ENCODE peak calls at places on chromosomes 6 and 20, in seven cellular contexts. One of them, this sample, is unnamed.

GRCh38 chr20:24951536-24952047 is 2.5 kb downstream of the CST7 start:
- DNase-seq in AG09309: no peak
- DNase-seq in heart left ventricle: no peak
- DNase-seq in coronary artery: peak; percentile 63
- DNase-seq in ascending aorta: peak; percentile 51
- DNase-seq in choroid plexus epithelial cell: no peak
- DNase-seq in cardiac fibroblast: no peak
- DNase-seq in this sample: no peak

GRCh38 chr6:144314003-144314485 is 28.9 kb downstream of the UTRN start:
- DNase-seq in AG09309: no peak
- DNase-seq in heart left ventricle: peak; percentile 75
- DNase-seq in coronary artery: peak; percentile 85
- DNase-seq in ascending aorta: peak; percentile 73
- DNase-seq in choroid plexus epithelial cell: peak; percentile 92
- DNase-seq in cardiac fibroblast: peak; percentile 88
- DNase-seq in this sample: peak; percentile 84

GRCh38 chr6:53794073-53794719 is 609 bp upstream of the LRRC1 start:
- DNase-seq in AG09309: peak; percentile 76
- DNase-seq in heart left ventricle: peak; percentile 60
- DNase-seq in coronary artery: peak; percentile 86
- DNase-seq in ascending aorta: peak; percentile 86
- DNase-seq in choroid plexus epithelial cell: peak; percentile 92
- DNase-seq in cardiac fibroblast: peak; percentile 74
- DNase-seq in this sample: peak; percentile 77

GRCh38 chr6:11110921-11111768 is at the start of gene ERVFRD-1:
- DNase-seq in AG09309: no peak
- DNase-seq in heart left ventricle: no peak
- DNase-seq in coronary artery: no peak
- DNase-seq in ascending aorta: no peak
- DNase-seq in choroid plexus epithelial cell: peak; percentile 23
- DNase-seq in cardiac fibroblast: no peak
- DNase-seq in this sample: no peak

GRCh38 chr6:126170875-126171489 is 168.9 kb upstream of the CENPW start:
- DNase-seq in AG09309: no peak
- DNase-seq in heart left ventricle: no peak
- DNase-seq in coronary artery: no peak
- DNase-seq in ascending aorta: no peak
- DNase-seq in choroid plexus epithelial cell: peak; percentile 56
- DNase-seq in cardiac fibroblast: peak; percentile 50
- DNase-seq in this sample: peak; percentile 42

GRCh38 chr6:13242590-13242989 is 85.7 kb downstream of the TBC1D7 start:
- DNase-seq in AG09309: no peak
- DNase-seq in heart left ventricle: no peak
- DNase-seq in coronary artery: no peak
- DNase-seq in ascending aorta: no peak
- DNase-seq in choroid plexus epithelial cell: no peak
- DNase-seq in cardiac fibroblast: no peak
- DNase-seq in this sample: no peak

GRCh38 chr6:137297887-137298286 is 78.7 kb upstream of the IFNGR1 start:
- DNase-seq in AG09309: no peak
- DNase-seq in heart left ventricle: no peak
- DNase-seq in coronary artery: no peak
- DNase-seq in ascending aorta: no peak
- DNase-seq in choroid plexus epithelial cell: peak; percentile 75
- DNase-seq in cardiac fibroblast: peak; percentile 14
- DNase-seq in this sample: no peak

GRCh38 chr6:133632206-133632605 is 256.7 kb upstream of the TCF21 start:
- DNase-seq in AG09309: no peak
- DNase-seq in heart left ventricle: no peak
- DNase-seq in coronary artery: no peak
- DNase-seq in ascending aorta: no peak
- DNase-seq in choroid plexus epithelial cell: peak; percentile 82
- DNase-seq in cardiac fibroblast: peak; percentile 81
- DNase-seq in this sample: peak; percentile 68

GRCh38 chr6:27078734-27079357 is 168.7 kb upstream of the PRSS16 start:
- DNase-seq in AG09309: peak; percentile 20
- DNase-seq in heart left ventricle: no peak
- DNase-seq in coronary artery: no peak
- DNase-seq in ascending aorta: no peak
- DNase-seq in choroid plexus epithelial cell: peak; percentile 85
- DNase-seq in cardiac fibroblast: peak; percentile 77
- DNase-seq in this sample: peak; percentile 79

GRCh38 chr20:63686492-63687321 is 9.7 kb upstream of the TNFRSF6B start:
- DNase-seq in AG09309: peak; percentile 66
- DNase-seq in heart left ventricle: peak; percentile 86
- DNase-seq in coronary artery: no peak
- DNase-seq in ascending aorta: peak; percentile 86
- DNase-seq in choroid plexus epithelial cell: peak; percentile 91
- DNase-seq in cardiac fibroblast: peak; percentile 92
- DNase-seq in this sample: peak; percentile 92

GRCh38 chr20:39342463-39342862 is 380.3 kb downstream of the DHX35 start:
- DNase-seq in AG09309: no peak
- DNase-seq in heart left ventricle: no peak
- DNase-seq in coronary artery: no peak
- DNase-seq in ascending aorta: no peak
- DNase-seq in choroid plexus epithelial cell: no peak
- DNase-seq in cardiac fibroblast: no peak
- DNase-seq in this sample: no peak

GRCh38 chr6:106149472-106150069 is 63.4 kb downstream of the PRDM1 start:
- DNase-seq in AG09309: no peak
- DNase-seq in heart left ventricle: no peak
- DNase-seq in coronary artery: no peak
- DNase-seq in ascending aorta: no peak
- DNase-seq in choroid plexus epithelial cell: no peak
- DNase-seq in cardiac fibroblast: no peak
- DNase-seq in this sample: no peak

GRCh38 chr6:111092006-111092405 is 4.7 kb downstream of the SLC16A10 start:
- DNase-seq in AG09309: no peak
- DNase-seq in heart left ventricle: no peak
- DNase-seq in coronary artery: no peak
- DNase-seq in ascending aorta: no peak
- DNase-seq in choroid plexus epithelial cell: no peak
- DNase-seq in cardiac fibroblast: no peak
- DNase-seq in this sample: no peak

GRCh38 chr6:147448212-147448611 is 60.3 kb upstream of the SAMD5 start:
- DNase-seq in AG09309: no peak
- DNase-seq in heart left ventricle: no peak
- DNase-seq in coronary artery: no peak
- DNase-seq in ascending aorta: no peak
- DNase-seq in choroid plexus epithelial cell: no peak
- DNase-seq in cardiac fibroblast: no peak
- DNase-seq in this sample: no peak

DNA sequence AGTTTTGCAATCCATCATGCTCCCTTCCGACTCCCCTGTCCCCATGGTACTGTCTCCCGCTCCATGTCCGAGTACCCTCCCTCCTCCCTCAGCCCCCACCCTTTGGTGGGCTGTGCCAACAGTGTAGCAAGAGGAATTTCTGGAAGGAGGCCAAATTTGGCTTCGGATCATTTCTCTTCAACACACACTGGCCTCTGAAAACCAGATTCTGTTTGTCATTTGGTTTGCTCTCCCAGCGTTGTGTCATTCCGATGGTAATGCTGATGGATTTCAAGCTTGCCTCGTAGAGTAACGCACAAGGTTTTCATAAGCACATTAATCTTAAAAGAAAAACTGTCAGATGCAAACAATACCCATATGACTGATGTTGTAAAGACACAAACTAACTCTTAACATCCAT is 22.9 kb upstream of the PAX1 start:
- DNase-seq in AG09309: no peak
- DNase-seq in heart left ventricle: no peak
- DNase-seq in coronary artery: no peak
- DNase-seq in ascending aorta: no peak
- DNase-seq in choroid plexus epithelial cell: no peak
- DNase-seq in cardiac fibroblast: no peak
- DNase-seq in this sample: no peak
- H3K4me3 ChIP-seq in AG09309: no peak overlapping the region
- H3K4me3 ChIP-seq in heart left ventricle: no peak overlapping the region
- H3K4me3 ChIP-seq in coronary artery: no peak overlapping the region
- H3K4me3 ChIP-seq in ascending aorta: no peak overlapping the region
- H3K4me3 ChIP-seq in choroid plexus epithelial cell: no peak overlapping the region
- H3K4me3 ChIP-seq in cardiac fibroblast: no peak overlapping the region
- H3K4me3 ChIP-seq in this sample: no peak overlapping the region

DNA sequence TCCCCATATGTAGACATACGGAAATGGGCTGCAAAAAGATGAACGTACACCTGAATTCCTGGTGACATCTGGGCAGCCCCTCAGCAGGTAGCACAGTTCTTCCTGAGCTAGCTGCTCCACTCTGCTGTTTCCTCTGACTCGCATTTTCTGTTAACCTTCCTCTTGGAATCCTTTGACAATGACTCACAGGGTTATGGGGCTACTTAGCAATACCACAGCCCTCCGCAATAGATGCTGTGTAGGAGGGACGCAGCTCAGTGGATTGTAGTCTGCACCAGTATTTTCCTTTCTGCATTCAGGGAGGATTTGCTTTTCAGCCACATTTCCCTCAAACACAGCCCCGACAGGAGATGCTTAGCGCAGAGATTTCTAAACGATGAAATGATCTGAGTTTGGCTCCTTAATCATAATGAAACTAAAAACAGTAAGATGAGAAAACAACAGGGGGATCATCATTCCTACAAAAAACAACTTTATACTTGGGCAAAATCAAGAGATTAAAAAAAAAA is 12.4 kb downstream of the BACH2 start:
- DNase-seq in AG09309: peak; percentile 59
- DNase-seq in heart left ventricle: no peak
- DNase-seq in coronary artery: no peak
- DNase-seq in ascending aorta: peak; percentile 69
- DNase-seq in choroid plexus epithelial cell: peak; percentile 96
- DNase-seq in cardiac fibroblast: peak; percentile 77
- DNase-seq in this sample: peak; percentile 84
- TF ChIP-seq CTCF in AG09309: peak; percentile 9
- TF ChIP-seq CTCF in heart left ventricle: no peak
- TF ChIP-seq CTCF in coronary artery: no peak
- TF ChIP-seq CTCF in ascending aorta: peak; percentile 9
- TF ChIP-seq CTCF in choroid plexus epithelial cell: peak; percentile 38
- TF ChIP-seq CTCF in cardiac fibroblast: peak; percentile 28
- TF ChIP-seq CTCF in this sample: peak; percentile 59

DNA sequence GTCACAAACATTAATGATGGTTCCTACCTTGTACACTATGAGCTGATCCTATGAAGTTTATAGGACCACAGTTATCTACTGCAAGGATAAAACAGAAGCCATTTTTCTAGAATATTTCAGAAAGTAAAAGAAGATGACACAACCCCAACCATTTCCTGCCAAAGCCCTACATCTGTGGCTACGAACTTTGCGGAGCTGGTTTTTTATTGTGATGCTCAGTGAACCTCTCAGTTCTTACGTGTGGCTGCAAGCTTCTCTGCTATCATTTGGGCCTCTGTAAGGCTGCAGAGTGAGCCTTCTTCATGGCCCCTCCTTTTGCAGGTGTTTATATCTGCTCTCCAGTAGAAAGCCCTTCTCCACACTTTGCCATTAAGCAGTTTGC is 17.8 kb upstream of the TAGAP start:
- DNase-seq in AG09309: no peak
- DNase-seq in heart left ventricle: no peak
- DNase-seq in coronary artery: no peak
- DNase-seq in ascending aorta: no peak
- DNase-seq in choroid plexus epithelial cell: no peak
- DNase-seq in cardiac fibroblast: no peak
- DNase-seq in this sample: no peak
- H3K4me3 ChIP-seq in AG09309: no peak overlapping the region
- H3K4me3 ChIP-seq in heart left ventricle: no peak overlapping the region
- H3K4me3 ChIP-seq in coronary artery: no peak overlapping the region
- H3K4me3 ChIP-seq in ascending aorta: no peak overlapping the region
- H3K4me3 ChIP-seq in choroid plexus epithelial cell: no peak overlapping the region
- H3K4me3 ChIP-seq in cardiac fibroblast: no peak overlapping the region
- H3K4me3 ChIP-seq in this sample: no peak overlapping the region

GRCh38 chr20:840858-841567 is 7.5 kb downstream of the FAM110A start:
- DNase-seq in AG09309: no peak
- DNase-seq in heart left ventricle: no peak
- DNase-seq in coronary artery: no peak
- DNase-seq in ascending aorta: no peak
- DNase-seq in choroid plexus epithelial cell: peak; percentile 23
- DNase-seq in cardiac fibroblast: no peak
- DNase-seq in this sample: no peak

GRCh38 chr20:842547-842940 is 9.0 kb downstream of the FAM110A start:
- DNase-seq in AG09309: no peak
- DNase-seq in heart left ventricle: no peak
- DNase-seq in coronary artery: no peak
- DNase-seq in ascending aorta: no peak
- DNase-seq in choroid plexus epithelial cell: no peak
- DNase-seq in cardiac fibroblast: no peak
- DNase-seq in this sample: no peak

GRCh38 chr20:840503-840857 is 7.0 kb downstream of the FAM110A start:
- DNase-seq in AG09309: no peak
- DNase-seq in heart left ventricle: no peak
- DNase-seq in coronary artery: no peak
- DNase-seq in ascending aorta: no peak
- DNase-seq in choroid plexus epithelial cell: no peak
- DNase-seq in cardiac fibroblast: no peak
- DNase-seq in this sample: no peak

GRCh38 chr20:843908-844307 is 10.4 kb downstream of the FAM110A start:
- DNase-seq in AG09309: no peak
- DNase-seq in heart left ventricle: no peak
- DNase-seq in coronary artery: no peak
- DNase-seq in ascending aorta: no peak
- DNase-seq in choroid plexus epithelial cell: no peak
- DNase-seq in cardiac fibroblast: no peak
- DNase-seq in this sample: no peak

DNA sequence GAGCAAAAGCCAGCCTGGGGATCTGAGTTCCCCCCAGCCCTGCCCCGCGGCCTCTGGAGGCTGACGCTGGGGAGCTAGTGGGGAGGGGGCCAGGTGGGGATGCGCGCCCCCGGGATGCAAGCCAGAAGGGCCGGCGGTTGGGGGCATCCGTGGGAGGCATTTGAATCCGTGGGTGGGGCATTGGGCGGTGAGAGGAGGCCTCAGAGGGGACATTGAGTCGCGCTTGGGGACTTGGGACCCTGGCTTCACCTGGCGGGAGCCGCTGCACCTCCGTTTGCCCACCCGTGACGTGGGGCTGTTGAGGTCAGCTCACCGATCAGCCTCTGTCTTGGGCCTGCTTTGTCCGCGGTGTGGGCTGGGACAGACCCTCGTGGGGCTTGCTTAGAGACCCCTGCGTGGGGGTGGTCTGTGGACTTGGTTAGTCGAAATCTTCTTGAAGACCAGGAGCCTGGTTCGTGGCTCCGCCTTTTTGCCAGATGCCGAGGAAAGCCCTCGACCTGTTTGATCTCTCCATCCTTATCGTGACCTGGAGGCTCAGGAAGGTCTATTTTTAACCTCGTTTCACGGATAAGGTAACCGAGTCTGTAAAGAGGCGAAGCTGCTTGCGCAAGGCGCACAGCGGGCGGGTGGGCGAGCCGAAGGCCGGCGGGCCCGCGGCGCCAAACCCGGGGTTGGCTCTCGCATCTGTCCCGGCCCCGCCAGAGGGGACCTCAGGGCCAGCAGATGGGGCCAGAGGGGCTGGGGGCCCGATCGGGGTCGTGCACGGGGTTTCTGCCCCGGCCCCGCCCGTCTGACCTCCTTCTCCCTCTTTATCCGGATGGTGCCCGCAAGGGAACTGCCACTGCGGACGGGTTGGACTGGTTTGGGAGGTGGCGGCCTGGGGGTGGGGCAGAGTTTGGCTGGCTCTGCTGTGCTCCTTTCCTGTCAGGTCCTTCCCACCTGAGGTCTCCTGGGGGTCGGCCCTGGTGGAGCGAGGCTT is 8.3 kb downstream of the FAM110A start:
- DNase-seq in AG09309: no peak
- DNase-seq in heart left ventricle: no peak
- DNase-seq in coronary artery: no peak
- DNase-seq in ascending aorta: no peak
- DNase-seq in choroid plexus epithelial cell: no peak
- DNase-seq in cardiac fibroblast: no peak
- DNase-seq in this sample: no peak
- TF ChIP-seq CTCF in AG09309: no peak
- TF ChIP-seq CTCF in heart left ventricle: no peak
- TF ChIP-seq CTCF in coronary artery: no peak
- TF ChIP-seq CTCF in ascending aorta: no peak
- TF ChIP-seq CTCF in choroid plexus epithelial cell: no peak
- TF ChIP-seq CTCF in cardiac fibroblast: no peak
- TF ChIP-seq CTCF in this sample: no peak

GRCh38 chr6:121434037-121434770 is 1.2 kb upstream of the GJA1 start:
- DNase-seq in AG09309: peak; percentile 61
- DNase-seq in heart left ventricle: no peak
- DNase-seq in coronary artery: no peak
- DNase-seq in ascending aorta: no peak
- DNase-seq in choroid plexus epithelial cell: no peak
- DNase-seq in cardiac fibroblast: no peak
- DNase-seq in this sample: no peak
- H3K4me3 ChIP-seq in AG09309: no peak overlapping the region
- H3K4me3 ChIP-seq in heart left ventricle: no peak overlapping the region
- H3K4me3 ChIP-seq in coronary artery: no peak overlapping the region
- H3K4me3 ChIP-seq in ascending aorta: no peak overlapping the region
- H3K4me3 ChIP-seq in choroid plexus epithelial cell: no peak overlapping the region
- H3K4me3 ChIP-seq in cardiac fibroblast: no peak overlapping the region
- H3K4me3 ChIP-seq in this sample: no peak overlapping the region